ENCODE peak calls at places on chromosomes 16 and 17, in nine cellular contexts. T is KBM-7; A is thoracic aorta; V is GM19239; Y is DMS153; K is occipital lobe; D is MV-4-11; Z is stimulated activated CD4-positive, alpha-beta T cell treated with anti-CD3 and anti-CD28 coated beads, Interleukin-15, amount 100 ng/mL, for 24 hours; J is mammary epithelial cell. N is an unnamed sample.

GRCh38 chr17:4789951-4790704 is 1.4 kb downstream of the GLTPD2 start:
- DNase-seq in T (peak; percentile 89), Y (peak; percentile 42), Z (peak; percentile 88), D (peak; percentile 66), J (peak; percentile 96), A (peak; percentile 57), K (peak; percentile 81), V (peak; percentile 86), N (peak; percentile 71)

GRCh38 chr17:6575596-6575988 is 19.2 kb upstream of the PITPNM3 start:
- DNase-seq in T (no peak), A (no peak), Y (no peak), K (no peak), D (no peak), Z (no peak), J (no peak), V (no peak), N (no peak)

GRCh38 chr16:78742501-78743283 is 643.2 kb downstream of the WWOX start:
- DNase-seq in T (peak; percentile 52), J (no peak), K (no peak), V (peak; percentile 54), Y (peak; percentile 29), A (no peak), D (peak; percentile 83), Z (peak; percentile 87), N (peak; percentile 77)

GRCh38 chr17:559699-560378 is 154.8 kb downstream of the VPS53 start:
- DNase-seq in Y (no peak), V (no peak), T (no peak), K (peak; percentile 25), J (peak; percentile 78), D (peak; percentile 66), Z (no peak), A (peak; percentile 22), N (no peak)

GRCh38 chr17:80605326-80606066 is 60.9 kb downstream of the RPTOR start:
- DNase-seq in Y (no peak), A (no peak), V (peak; percentile 53), D (no peak), K (no peak), Z (peak; percentile 86), J (peak; percentile 90), T (peak; percentile 55), N (peak; percentile 57)

GRCh38 chr16:27973678-27974077 is 89.8 kb downstream of the GSG1L start:
- DNase-seq in Y (no peak), J (no peak), Z (peak; percentile 9), D (no peak), T (no peak), V (no peak), A (no peak), K (no peak), N (no peak)

GRCh38 chr16:50067290-50067853 is 1.6 kb downstream of the HEATR3 start:
- DNase-seq in Y (no peak), T (peak; percentile 86), Z (peak; percentile 26), D (peak; percentile 82), K (no peak), A (no peak), V (peak; percentile 15), J (peak; percentile 16), N (no peak)

GRCh38 chr17:37770631-37771518 is 26.0 kb upstream of the HNF1B start:
- DNase-seq in V (no peak), J (peak; percentile 49), Y (peak; percentile 20), T (peak; percentile 44), A (no peak), K (no peak), Z (peak; percentile 70), D (no peak), N (no peak)

GRCh38 chr17:50209472-50210248 is 8.2 kb upstream of the COL1A1 start:
- DNase-seq in J (no peak), T (no peak), Y (no peak), D (no peak), A (peak; percentile 83), K (no peak), V (no peak), Z (no peak), N (no peak)

GRCh38 chr17:16106161-16106891 is 106.7 kb downstream of the TTC19 start:
- DNase-seq in J (no peak), Z (no peak), V (no peak), T (peak; percentile 3), K (no peak), D (peak; percentile 3), Y (peak; percentile 60), A (no peak), N (no peak)

GRCh38 chr17:78137392-78138203 is 7.0 kb downstream of the TMC8 start:
- DNase-seq in K (no peak), A (no peak), T (peak; percentile 60), Y (no peak), V (no peak), Z (peak; percentile 71), J (no peak), D (peak; percentile 35), N (no peak)

GRCh38 chr17:81401727-81402529 is 6.7 kb downstream of the BAHCC1 start:
- DNase-seq in Y (peak; percentile 62), Z (no peak), J (no peak), A (no peak), V (peak; percentile 66), D (peak; percentile 88), T (peak; percentile 62), K (no peak), N (no peak)

GRCh38 chr17:77957215-77957868 is 1.2 kb upstream of the TNRC6C start:
- DNase-seq in D (peak; percentile 67), A (no peak), Z (no peak), T (no peak), J (peak; percentile 19), V (no peak), K (no peak), Y (peak; percentile 9), N (no peak)

GRCh38 chr17:11744696-11745095 is 146.4 kb downstream of the DNAH9 start:
- DNase-seq in D (no peak), J (no peak), K (no peak), V (no peak), A (no peak), Y (no peak), T (no peak), Z (no peak), N (no peak)

GRCh38 chr17:37792787-37793186 is 47.9 kb upstream of the HNF1B start:
- DNase-seq in T (no peak), K (no peak), Y (no peak), D (no peak), A (no peak), V (no peak), Z (no peak), J (peak; percentile 20), N (no peak)

GRCh38 chr16:2096853-2097620 is 38.7 kb downstream of the PKD1 start:
- DNase-seq in Y (no peak), J (no peak), A (no peak), D (no peak), V (no peak), Z (no peak), T (no peak), K (no peak), N (no peak)

GRCh38 chr17:76612465-76612864 is 26.8 kb upstream of the ST6GALNAC2 start:
- DNase-seq in Y (no peak), D (no peak), A (no peak), J (no peak), T (no peak), V (no peak), Z (no peak), K (no peak), N (no peak)

GRCh38 chr17:65694601-65695000 is 133.2 kb upstream of the AXIN2 start:
- DNase-seq in T (no peak), J (no peak), V (no peak), K (no peak), Z (no peak), D (no peak), Y (no peak), A (no peak), N (no peak)

GRCh38 chr17:42667088-42667951 is 8.2 kb downstream of the TUBG2 start:
- DNase-seq in V (no peak), Z (no peak), J (peak; percentile 94), T (no peak), D (no peak), A (no peak), K (no peak), Y (no peak), N (no peak)

GRCh38 chr16:2102471-2102870 is 33.2 kb downstream of the PKD1 start:
- DNase-seq in V (no peak), Z (no peak), Y (no peak), D (no peak), A (no peak), J (no peak), T (no peak), K (no peak), N (no peak)

GRCh38 chr17:27609606-27610303 is 21.2 kb upstream of the LGALS9 start:
- DNase-seq in T (peak; percentile 69), J (peak; percentile 42), D (peak; percentile 25), Y (peak; percentile 21), K (peak; percentile 30), A (no peak), Z (peak; percentile 23), V (no peak), N (no peak)

GRCh38 chr17:78993981-78994671 is 14.4 kb upstream of the LGALS3BP start:
- DNase-seq in V (no peak), D (no peak), A (no peak), J (no peak), Y (no peak), K (no peak), T (no peak), Z (no peak), N (no peak)

GRCh38 chr17:51957746-51958145 is 200.8 kb downstream of the CA10 start:
- DNase-seq in V (no peak), D (no peak), T (no peak), A (no peak), K (no peak), Z (no peak), Y (no peak), J (no peak), N (no peak)

GRCh38 chr17:19720631-19721426 is 4.4 kb upstream of the SLC47A2 start:
- DNase-seq in K (no peak), Z (no peak), A (no peak), Y (peak; percentile 7), V (no peak), T (no peak), D (no peak), J (no peak), N (no peak)

GRCh38 chr17:75313941-75314550 is 24.8 kb upstream of the SLC25A19 start:
- DNase-seq in A (no peak), Y (no peak), D (peak; percentile 98), T (no peak), J (no peak), V (no peak), K (no peak), Z (no peak), N (no peak)

GRCh38 chr17:14595656-14596055 is 294.8 kb downstream of the HS3ST3B1 start:
- DNase-seq in J (no peak), D (no peak), Y (no peak), A (no peak), T (no peak), Z (no peak), K (no peak), V (no peak), N (no peak)

N was measured in activated T-helper 9 cell treated with anti-CD3 and anti-CD28 coated beads, Interleukin-2, amount 50 U/mL, for 16 hours.